ENCODE peak calls at places on chromosome 19, in six cellular contexts. B, G, J, N, Z and A are unnamed samples.
A peak's percentile ranks its signal among the peaks of the same experiment; 100 is the strongest.

GRCh38 chr19:8459520-8460260 is 14.9 kb downstream of the HNRNPM start:
- DNase-seq in B (peak; percentile 89), G (peak; percentile 72), J (no peak), N (no peak), Z (no peak), A (peak; percentile 59)

GRCh38 chr19:38196245-38196837 is 27.7 kb downstream of the DPF1 start:
- DNase-seq in B (no peak), G (no peak), J (no peak), N (no peak), Z (no peak), A (no peak)

GRCh38 chr19:16801599-16801998 is 27.6 kb upstream of the SIN3B start:
- DNase-seq in B (peak; percentile 82), G (peak; percentile 53), J (no peak), N (peak; percentile 33), Z (no peak), A (no peak)

GRCh38 chr19:16398530-16399241 is 73.1 kb downstream of the EPS15L1 start:
- DNase-seq in B (peak; percentile 42), G (no peak), J (peak; percentile 26), N (no peak), Z (peak; percentile 10), A (no peak)

GRCh38 chr19:17488593-17489391 is 18.5 kb downstream of the SLC27A1 start:
- DNase-seq in B (no peak), G (no peak), J (peak; percentile 91), N (no peak), Z (peak; percentile 67), A (no peak)

GRCh38 chr19:47176071-47176626 is 45.5 kb downstream of the SAE1 start:
- DNase-seq in B (peak; percentile 82), G (peak; percentile 85), J (no peak), N (no peak), Z (no peak), A (no peak)

GRCh38 chr19:29715695-29716581 is 877 bp upstream of the C19orf12 start:
- DNase-seq in B (peak; percentile 46), G (no peak), J (no peak), N (no peak), Z (no peak), A (no peak)

GRCh38 chr19:12095111-12095790 is 30.7 kb downstream of the ZNF844 start:
- DNase-seq in B (peak; percentile 63), G (peak; percentile 62), J (no peak), N (no peak), Z (no peak), A (no peak)

GRCh38 chr19:49689133-49690072 is at the start of gene ADM5:
- DNase-seq in B (no peak), G (no peak), J (no peak), N (no peak), Z (peak; percentile 58), A (no peak)

GRCh38 chr19:50858896-50859295 is 4.2 kb downstream of the KLK3 start:
- DNase-seq in B (no peak), G (no peak), J (no peak), N (no peak), Z (no peak), A (no peak)

GRCh38 chr19:16587031-16588023 is 15.1 kb upstream of the SLC35E1 start:
- DNase-seq in B (peak; percentile 36), G (peak; percentile 69), J (peak; percentile 96), N (no peak), Z (no peak), A (no peak)

GRCh38 chr19:48635966-48636858 is 967 bp downstream of the DBP start:
- DNase-seq in B (no peak), G (no peak), J (peak; percentile 56), N (no peak), Z (peak; percentile 79), A (no peak)

GRCh38 chr19:397321-397720 is 11.6 kb downstream of the C2CD4C start:
- DNase-seq in B (no peak), G (no peak), J (no peak), N (no peak), Z (no peak), A (no peak)

GRCh38 chr19:40136818-40137217 is 46.1 kb upstream of the ZNF780A start:
- DNase-seq in B (no peak), G (no peak), J (no peak), N (no peak), Z (no peak), A (no peak)

GRCh38 chr19:18868380-18869230 is 27.4 kb downstream of the CERS1 start:
- DNase-seq in B (no peak), G (no peak), J (no peak), N (no peak), Z (no peak), A (no peak)

GRCh38 chr19:41588497-41589209 is 12.7 kb downstream of the CEACAM21 start:
- DNase-seq in B (peak; percentile 49), G (peak; percentile 16), J (peak; percentile 43), N (no peak), Z (no peak), A (no peak)

GRCh38 chr19:19061491-19061890 is 2.3 kb upstream of the SLC25A42 start:
- DNase-seq in B (no peak), G (no peak), J (no peak), N (no peak), Z (peak; percentile 71), A (no peak)

GRCh38 chr19:14629557-14629956 is 45.1 kb downstream of the ADGRE3 start:
- DNase-seq in B (no peak), G (no peak), J (no peak), N (no peak), Z (no peak), A (no peak)

GRCh38 chr19:39321832-39322176 is 1.1 kb upstream of the LRFN1 start:
- DNase-seq in B (no peak), G (no peak), J (no peak), N (no peak), Z (no peak), A (no peak)

GRCh38 chr19:1760020-1760419 is 6.7 kb downstream of the ONECUT3 start:
- DNase-seq in B (no peak), G (no peak), J (no peak), N (no peak), Z (no peak), A (no peak)

GRCh38 chr19:35388277-35389054 is 17.6 kb downstream of the GPR42 start:
- DNase-seq in B (no peak), G (no peak), J (no peak), N (no peak), Z (no peak), A (no peak)

GRCh38 chr19:7199613-7200533 is 94.3 kb downstream of the INSR start:
- DNase-seq in B (peak; percentile 17), G (no peak), J (peak; percentile 30), N (no peak), Z (no peak), A (no peak)

GRCh38 chr19:1862424-1863307 is 713 bp downstream of the KLF16 start:
- DNase-seq in B (no peak), G (no peak), J (peak; percentile 77), N (peak; percentile 8), Z (peak; percentile 57), A (no peak)

GRCh38 chr19:33339016-33339749 is 34.3 kb upstream of the CEBPG start:
- DNase-seq in B (no peak), G (no peak), J (no peak), N (no peak), Z (no peak), A (no peak)

GRCh38 chr19:52941941-52942370 is 18.7 kb upstream of the ZNF888 start:
- DNase-seq in B (peak; percentile 38), G (peak; percentile 21), J (peak; percentile 47), N (no peak), Z (peak; percentile 43), A (no peak)

GRCh38 chr19:2015611-2015950 is at the start of gene BTBD2:
- DNase-seq in B (peak; percentile 77), G (peak; percentile 86), J (peak; percentile 50), N (peak; percentile 6), Z (peak; percentile 69), A (no peak)

GRCh38 chr19:42469311-42470239 is 26.8 kb upstream of the CXCL17 start:
- DNase-seq in B (peak; percentile 7), G (no peak), J (peak; percentile 26), N (no peak), Z (no peak), A (no peak)